ENCODE peak calls at places on chromosomes 4 and X, in seven cellular contexts. M is esophagus squamous epithelium; K is dorsolateral prefrontal cortex; X is A549; F is IMR-90; Z is CD8-positive, alpha-beta T cell; S is psoas muscle. H is an unnamed sample.

GRCh38 chrX:15750611-15751159 is 12.6 kb downstream of the CA5B start:
- DNase-seq in K (no peak), X (no peak), F (no peak), Z (peak; percentile 11), M (no peak), S (no peak), H (no peak)

GRCh38 chrX:115311666-115312065 is 22.2 kb downstream of the LUZP4 start:
- DNase-seq in X (no peak), F (no peak), S (no peak), Z (no peak), M (no peak), K (peak; percentile 34), H (no peak)

GRCh38 chr4:71773004-71773403 is 10.9 kb downstream of the GC start:
- DNase-seq in K (no peak), M (no peak), F (no peak), S (no peak), Z (no peak), X (no peak), H (no peak)

GRCh38 chr4:1711055-1711905 is 839 bp downstream of the SLBP start:
- DNase-seq in M (no peak), S (peak; percentile 57), X (no peak), Z (peak; percentile 44), K (no peak), F (peak; percentile 55), H (no peak)

GRCh38 chr4:103204114-103204513 is 6.0 kb upstream of the CENPE start:
- DNase-seq in S (no peak), X (no peak), K (no peak), F (no peak), M (no peak), Z (no peak), H (no peak)

GRCh38 chr4:164154416-164154815 is 599.5 kb upstream of the SMIM31 start:
- DNase-seq in Z (no peak), X (no peak), K (no peak), S (no peak), M (no peak), F (no peak), H (no peak)

GRCh38 chr4:127631420-127631819 is 1.3 kb upstream of the INTU start:
- DNase-seq in S (no peak), K (no peak), M (no peak), X (no peak), Z (no peak), F (peak; percentile 56), H (peak; percentile 13)

GRCh38 chrX:53682885-53683555 is 3.5 kb downstream of the HUWE1 start:
- DNase-seq in Z (peak; percentile 16), M (no peak), F (peak; percentile 50), K (no peak), X (peak; percentile 46), S (peak; percentile 19), H (peak; percentile 49)

GRCh38 chr4:76301775-76302162 is 4.8 kb upstream of the STBD1 start:
- DNase-seq in X (no peak), K (no peak), M (no peak), Z (no peak), S (no peak), F (no peak), H (no peak)

GRCh38 chrX:22159071-22159470 is 113.6 kb upstream of the CBLL2 start:
- DNase-seq in M (no peak), X (no peak), Z (no peak), F (peak; percentile 29), S (no peak), K (no peak), H (no peak)

GRCh38 chr4:78136109-78137081 is 79.3 kb downstream of the FRAS1 start:
- DNase-seq in M (no peak), F (no peak), K (no peak), S (no peak), X (no peak), Z (no peak), H (no peak)

GRCh38 chrX:1059576-1060561 is 152.6 kb downstream of the CRLF2 start:
- DNase-seq in X (no peak), Z (no peak), K (no peak), M (no peak), S (no peak), F (no peak), H (no peak)

GRCh38 chr4:6229095-6229494 is 28.7 kb upstream of the JAKMIP1 start:
- DNase-seq in Z (no peak), K (peak; percentile 80), M (no peak), S (no peak), X (no peak), F (no peak), H (peak; percentile 77)

GRCh38 chr4:95051689-95052026 is 293.9 kb downstream of the BMPR1B start:
- DNase-seq in X (no peak), S (no peak), K (no peak), M (no peak), F (no peak), Z (no peak), H (no peak)

GRCh38 chr4:75723117-75723801 is 1.1 kb upstream of the USO1 start:
- DNase-seq in X (no peak), S (no peak), K (no peak), Z (no peak), M (no peak), F (peak; percentile 80), H (peak; percentile 31)

GRCh38 chr4:7708981-7709380 is 230.7 kb downstream of the AFAP1 start:
- DNase-seq in K (no peak), S (no peak), Z (no peak), X (no peak), M (no peak), F (no peak), H (no peak)

GRCh38 chrX:9436812-9437211 is 28.0 kb upstream of the TBL1X start:
- DNase-seq in M (no peak), Z (no peak), X (no peak), K (no peak), F (no peak), S (no peak), H (no peak)

GRCh38 chr4:2289311-2289954 is 27.5 kb upstream of the MXD4 start:
- DNase-seq in K (no peak), S (no peak), X (no peak), F (no peak), Z (no peak), M (no peak), H (no peak)

GRCh38 chrX:46574337-46574940 is 874 bp downstream of the CHST7 start:
- DNase-seq in S (peak; percentile 27), X (no peak), M (no peak), F (no peak), K (no peak), Z (peak; percentile 14), H (peak; percentile 10)

GRCh38 chr4:153221783-153222161 is 17.5 kb downstream of the TRIM2 start:
- DNase-seq in Z (no peak), M (no peak), S (no peak), X (no peak), F (no peak), K (no peak), H (no peak)

GRCh38 chr4:180485407-180485806 is 1757.8 kb upstream of the TENM3 start:
- DNase-seq in K (no peak), S (no peak), Z (no peak), M (no peak), X (no peak), F (no peak), H (no peak)

DNA sequence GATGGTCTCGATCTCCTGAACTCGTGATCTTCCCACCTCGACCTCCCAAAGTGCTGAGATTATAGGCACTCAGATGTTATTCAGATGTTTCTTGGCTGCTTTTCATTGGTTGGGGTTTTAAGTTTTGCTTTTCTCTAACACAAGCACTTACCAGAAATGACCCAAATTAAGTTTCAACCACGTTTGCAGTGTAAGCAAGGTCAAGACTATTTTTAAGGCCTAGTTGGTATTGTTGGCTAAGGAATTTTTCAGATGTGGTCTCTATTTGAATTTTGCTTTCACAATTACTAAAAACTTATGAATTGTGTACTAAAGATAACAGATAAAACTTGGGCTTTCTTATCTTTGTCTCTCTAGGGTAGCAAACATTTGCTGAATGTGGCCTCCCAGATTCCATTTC is 1756.9 kb upstream of the TENM3 start:
- DNase-seq in M (no peak), S (no peak), X (no peak), F (no peak), Z (no peak), K (no peak), H (no peak)
- H3K4me3 ChIP-seq in M (no peak overlapping the region), S (no peak overlapping the region), X (no peak overlapping the region), F (no peak overlapping the region), Z (no peak overlapping the region), K (no peak overlapping the region), H (no peak overlapping the region)

GRCh38 chr4:30721353-30722091 is 1.4 kb downstream of the PCDH7 start:
- DNase-seq in Z (no peak), K (no peak), M (no peak), X (peak; percentile 3), S (peak; percentile 35), F (peak; percentile 44), H (peak; percentile 68)

GRCh38 chr4:30722916-30723270 is 2.7 kb downstream of the PCDH7 start:
- DNase-seq in K (no peak), F (no peak), M (no peak), X (no peak), Z (no peak), S (peak; percentile 13), H (no peak)

GRCh38 chr4:30724217-30724616 is 4.0 kb downstream of the PCDH7 start:
- DNase-seq in K (no peak), X (no peak), M (no peak), S (no peak), F (no peak), Z (no peak), H (no peak)

GRCh38 chr4:30720656-30721352 is 635 bp downstream of the PCDH7 start:
- DNase-seq in M (no peak), X (peak; percentile 4), F (peak; percentile 61), S (peak; percentile 21), Z (no peak), K (no peak), H (peak; percentile 63)

DNA sequence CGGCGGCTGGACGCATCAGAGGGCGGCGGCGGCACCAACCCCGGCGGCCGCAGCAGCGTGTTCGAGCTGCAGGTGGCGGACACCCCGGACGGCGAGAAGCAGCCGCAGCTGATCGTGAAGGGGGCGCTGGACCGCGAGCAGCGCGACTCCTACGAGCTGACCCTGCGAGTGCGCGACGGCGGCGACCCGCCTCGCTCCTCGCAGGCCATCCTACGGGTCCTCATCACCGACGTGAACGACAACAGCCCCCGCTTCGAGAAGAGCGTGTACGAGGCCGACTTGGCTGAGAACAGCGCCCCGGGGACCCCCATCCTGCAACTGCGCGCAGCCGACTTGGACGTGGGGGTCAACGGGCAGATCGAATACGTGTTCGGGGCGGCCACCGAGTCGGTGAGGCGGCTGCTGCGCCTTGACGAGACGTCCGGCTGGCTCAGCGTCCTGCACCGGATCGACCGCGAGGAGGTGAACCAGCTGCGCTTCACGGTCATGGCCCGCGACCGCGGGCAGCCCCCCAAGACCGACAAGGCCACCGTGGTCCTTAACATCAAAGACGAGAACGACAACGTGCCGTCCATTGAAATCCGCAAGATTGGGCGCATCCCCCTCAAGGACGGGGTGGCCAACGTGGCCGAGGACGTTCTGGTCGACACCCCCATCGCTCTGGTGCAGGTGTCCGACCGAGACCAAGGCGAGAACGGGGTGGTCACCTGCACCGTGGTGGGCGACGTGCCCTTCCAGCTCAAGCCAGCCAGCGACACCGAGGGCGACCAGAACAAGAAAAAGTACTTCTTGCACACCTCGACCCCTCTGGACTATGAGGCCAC is 2.1 kb downstream of the PCDH7 start:
- DNase-seq in F (no peak), K (no peak), M (no peak), S (peak; percentile 14), X (no peak), Z (no peak), H (no peak)
- H3K4me3 ChIP-seq in F (peak overlapping the region; percentile 78), K (peak overlapping the region; percentile 73), M (peak overlapping the region; percentile 69), S (peak overlapping the region; percentile 60), X (no peak overlapping the region), Z (no peak overlapping the region), H (peak overlapping the region; percentile 75)

GRCh38 chr4:4492161-4492847 is 49.5 kb downstream of the STX18 start:
- DNase-seq in S (no peak), X (no peak), K (no peak), Z (no peak), M (no peak), F (peak; percentile 77), H (no peak)
- H3K4me3 ChIP-seq in S (no peak overlapping the region), X (no peak overlapping the region), K (no peak overlapping the region), Z (no peak overlapping the region), M (no peak overlapping the region), F (peak overlapping the region; percentile 42), H (no peak overlapping the region)

GRCh38 chr4:122378711-122379110 is at the start of gene ADAD1:
- DNase-seq in K (no peak), F (no peak), X (no peak), Z (no peak), S (no peak), M (no peak), H (no peak)
- H3K4me3 ChIP-seq in K (no peak within 1 kb of the TSS), F (no peak within 1 kb of the TSS), X (no peak within 1 kb of the TSS), Z (no peak within 1 kb of the TSS), S (no peak within 1 kb of the TSS), M (no peak within 1 kb of the TSS), H (no peak within 1 kb of the TSS)

H was measured in BE2C.